ENCODE peak calls at places on chromosomes 1 and 21, in six cellular contexts. B is neural crest cell; O is lower lobe of right lung; W is HCT116; Y is CD4-positive, alpha-beta T cell; X is K562. A is an unnamed sample.

GRCh38 chr1:205287723-205288122 is 33.8 kb downstream of the NUAK2 start:
- DNase-seq in B (no peak), O (no peak), W (no peak), Y (no peak), X (no peak), A (no peak)

GRCh38 chr1:235073331-235073967 is 55.2 kb downstream of the TOMM20 start:
- DNase-seq in B (no peak), O (peak; percentile 94), W (no peak), Y (no peak), X (no peak), A (peak; percentile 97)

GRCh38 chr1:41806472-41807155 is 112.1 kb downstream of the HIVEP3 start:
- DNase-seq in B (no peak), O (no peak), W (no peak), Y (peak; percentile 30), X (peak; percentile 19), A (no peak)

GRCh38 chr21:21200939-21201610 is 202.9 kb downstream of the NCAM2 start:
- DNase-seq in B (no peak), O (no peak), W (no peak), Y (no peak), X (no peak), A (no peak)

GRCh38 chr1:228214921-228215662 is 7.2 kb downstream of the OBSCN start:
- DNase-seq in B (no peak), O (no peak), W (no peak), Y (no peak), X (no peak), A (no peak)

GRCh38 chr21:16775056-16775455 is 737.8 kb upstream of the CXADR start:
- DNase-seq in B (no peak), O (no peak), W (no peak), Y (no peak), X (no peak), A (no peak)

GRCh38 chr1:221470000-221470698 is 271.7 kb downstream of the DUSP10 start:
- DNase-seq in B (no peak), O (no peak), W (no peak), Y (no peak), X (no peak), A (no peak)

GRCh38 chr1:150127868-150128267 is 21.8 kb upstream of the PLEKHO1 start:
- DNase-seq in B (no peak), O (no peak), W (no peak), Y (no peak), X (no peak), A (no peak)

GRCh38 chr1:156050376-156050775 is 3.2 kb downstream of the UBQLN4 start:
- DNase-seq in B (no peak), O (no peak), W (no peak), Y (no peak), X (no peak), A (no peak)

GRCh38 chr1:233394860-233395717 is 67.6 kb downstream of the MAP3K21 start:
- DNase-seq in B (peak; percentile 33), O (no peak), W (peak; percentile 54), Y (no peak), X (peak; percentile 65), A (peak; percentile 59)

GRCh38 chr1:156384658-156385057 is 15.6 kb downstream of the RHBG start:
- DNase-seq in B (no peak), O (no peak), W (no peak), Y (no peak), X (no peak), A (no peak)

GRCh38 chr1:192401832-192402231 is 85.0 kb downstream of the RGS21 start:
- DNase-seq in B (no peak), O (no peak), W (no peak), Y (no peak), X (no peak), A (no peak)

GRCh38 chr1:172581779-172582178 is 48.8 kb downstream of the SUCO start:
- DNase-seq in B (no peak), O (no peak), W (no peak), Y (no peak), X (no peak), A (no peak)

GRCh38 chr1:4613606-4614370 is 40.6 kb upstream of the AJAP1 start:
- DNase-seq in B (no peak), O (no peak), W (no peak), Y (no peak), X (no peak), A (no peak)

GRCh38 chr21:32826317-32827167 is 55.0 kb upstream of the PAXBP1 start:
- DNase-seq in B (peak; percentile 11), O (no peak), W (peak; percentile 60), Y (peak; percentile 3), X (peak; percentile 73), A (peak; percentile 48)

GRCh38 chr1:3634059-3634800 is 9.4 kb downstream of the TPRG1L start:
- DNase-seq in B (no peak), O (peak; percentile 40), W (no peak), Y (no peak), X (no peak), A (no peak)

GRCh38 chr1:48530727-48531351 is 58.8 kb upstream of the SPATA6 start:
- DNase-seq in B (peak; percentile 65), O (peak; percentile 65), W (peak; percentile 55), Y (no peak), X (peak; percentile 83), A (peak; percentile 82)

GRCh38 chr1:35637401-35637809 is 3.9 kb downstream of the PSMB2 start:
- DNase-seq in B (no peak), O (no peak), W (no peak), Y (no peak), X (peak; percentile 56), A (no peak)

GRCh38 chr1:203364013-203364730 is 13.2 kb upstream of the FMOD start:
- DNase-seq in B (no peak), O (no peak), W (no peak), Y (no peak), X (peak; percentile 59), A (no peak)

GRCh38 chr21:44724166-44724565 is 12.8 kb upstream of the TSPEAR start:
- DNase-seq in B (no peak), O (no peak), W (no peak), Y (no peak), X (no peak), A (no peak)

GRCh38 chr1:117427297-117427696 is 60.0 kb downstream of the MAN1A2 start:
- DNase-seq in B (no peak), O (no peak), W (no peak), Y (no peak), X (no peak), A (no peak)

GRCh38 chr1:187396226-187396625 is 567.5 kb downstream of the PLA2G4A start:
- DNase-seq in B (no peak), O (no peak), W (no peak), Y (no peak), X (no peak), A (no peak)

GRCh38 chr1:168266644-168267186 is 14.0 kb upstream of the TBX19 start:
- DNase-seq in B (no peak), O (no peak), W (no peak), Y (no peak), X (peak; percentile 34), A (no peak)

GRCh38 chr1:47232187-47232874 is at the start of gene TAL1:
- DNase-seq in B (no peak), O (peak; percentile 55), W (no peak), Y (no peak), X (peak; percentile 98), A (no peak)

GRCh38 chr1:17648457-17649145 is 106.5 kb upstream of the ACTL8 start:
- DNase-seq in B (no peak), O (no peak), W (no peak), Y (no peak), X (no peak), A (no peak)

GRCh38 chr1:179447489-179447888 is 81.7 kb downstream of the AXDND1 start:
- DNase-seq in B (no peak), O (no peak), W (peak; percentile 12), Y (no peak), X (peak; percentile 59), A (peak; percentile 59)

GRCh38 chr1:32758795-32759430 is 56.3 kb upstream of the SYNC start:
- DNase-seq in B (no peak), O (no peak), W (no peak), Y (no peak), X (no peak), A (no peak)

GRCh38 chr1:32759521-32759980 is 57.0 kb upstream of the SYNC start:
- DNase-seq in B (no peak), O (peak; percentile 82), W (no peak), Y (no peak), X (no peak), A (peak; percentile 91)

GRCh38 chr1:32758177-32758794 is 55.7 kb upstream of the SYNC start:
- DNase-seq in B (no peak), O (no peak), W (no peak), Y (no peak), X (peak; percentile 57), A (no peak)

GRCh38 chr1:32761253-32761877 is 55.8 kb downstream of the YARS1 start:
- DNase-seq in B (no peak), O (peak; percentile 60), W (peak; percentile 66), Y (no peak), X (peak; percentile 80), A (peak; percentile 90)

DNA sequence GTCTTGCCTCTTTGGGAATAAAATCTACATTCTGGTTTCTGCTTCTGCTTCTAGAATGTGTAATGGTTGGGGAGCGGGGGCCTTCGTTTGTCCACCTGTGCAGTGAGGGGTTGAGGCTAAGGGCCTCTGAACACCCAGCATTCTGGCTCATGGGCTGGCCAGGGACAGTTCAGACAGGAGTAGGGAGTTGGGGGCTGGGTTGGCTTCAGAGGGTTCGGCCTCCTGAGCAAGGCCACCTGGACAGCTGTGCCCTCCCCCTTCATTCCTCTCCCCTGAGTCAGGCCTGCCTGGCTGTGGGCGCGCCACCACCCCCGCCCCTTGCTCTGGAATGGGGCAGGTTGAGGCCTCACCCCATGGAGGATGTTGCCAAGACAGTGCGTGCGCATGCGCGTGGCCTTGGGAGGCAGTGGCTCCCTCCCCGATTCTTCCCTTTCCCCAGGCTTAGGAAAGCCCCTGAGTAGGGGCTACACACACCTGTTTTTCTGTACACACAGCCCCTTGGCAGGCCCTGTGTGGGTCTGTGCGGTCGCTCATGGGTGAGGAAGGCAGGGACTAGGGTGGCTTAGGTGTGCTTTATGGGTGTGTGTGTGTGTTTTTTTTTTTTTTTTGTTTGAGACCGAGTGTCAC is 57.0 kb downstream of the YARS1 start:
- DNase-seq in B (no peak), O (peak; percentile 96), W (peak; percentile 94), Y (no peak), X (peak; percentile 54), A (peak; percentile 99)
- TF ChIP-seq CTCF in B (no peak), O (no peak), W (no peak), Y (no peak), X (no peak), A (no peak)

GRCh38 chr1:245380790-245381535 is 226.2 kb downstream of the KIF26B start:
- DNase-seq in B (no peak), O (no peak), W (peak; percentile 6), Y (no peak), X (no peak), A (no peak)
- TF ChIP-seq CTCF in B (peak; percentile 54), O (peak; percentile 15), W (peak; percentile 30), Y (no peak), X (peak; percentile 52), A (no peak)

GRCh38 chr1:25148673-25149300 is 83.5 kb downstream of the SYF2 start:
- DNase-seq in B (no peak), O (no peak), W (no peak), Y (peak; percentile 6), X (peak; percentile 19), A (no peak)
- TF ChIP-seq CTCF in B (peak; percentile 37), O (peak; percentile 28), W (peak; percentile 58), Y (peak; percentile 55), X (peak; percentile 48), A (peak; percentile 16)

DNA sequence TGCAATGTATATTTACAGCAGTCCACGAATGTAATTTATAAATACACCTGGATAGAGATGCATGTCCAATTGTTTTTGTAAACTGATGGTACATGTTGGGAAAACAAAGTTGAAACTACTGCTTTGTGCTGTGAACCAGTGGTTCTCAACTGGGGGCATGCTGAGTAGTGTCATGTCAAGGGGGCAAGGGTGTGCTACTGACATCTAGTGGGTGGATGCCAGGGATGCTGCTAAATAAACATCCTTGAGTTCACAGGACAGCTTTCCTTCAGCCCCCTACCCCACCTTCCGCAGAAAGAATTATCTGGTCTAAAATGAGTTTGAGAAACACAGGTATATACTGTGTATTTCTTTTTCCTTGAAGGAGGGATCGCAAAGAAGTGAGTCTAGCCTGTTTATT is 95.9 kb downstream of the RASAL2 start:
- DNase-seq in B (no peak), O (no peak), W (peak; percentile 13), Y (no peak), X (peak; percentile 14), A (peak; percentile 60)
- TF ChIP-seq CTCF in B (peak; percentile 61), O (peak; percentile 42), W (peak; percentile 57), Y (no peak), X (peak; percentile 24), A (peak; percentile 41)